ENCODE peak calls at places on chromosomes 6 and 20, in six cellular contexts. I is AG04450, R is endothelial cell of umbilical vein, Y is choroid plexus epithelial cell, B is gastrocnemius medialis, A is B cell. S is an unnamed sample.

GRCh38 chr6:56798163-56798562 is 155.5 kb upstream of the DST start:
- DNase-seq in I (no peak), B (no peak), R (no peak), Y (peak; percentile 75), A (no peak), S (no peak)

GRCh38 chr20:32333988-32334885 is 23.9 kb upstream of the ASXL1 start:
- DNase-seq in R (peak; percentile 91), B (peak; percentile 15), I (no peak), A (peak; percentile 56), Y (peak; percentile 13), S (no peak)

GRCh38 chr6:3085074-3085473 is 16.8 kb downstream of the RIPK1 start:
- DNase-seq in Y (no peak), B (no peak), I (no peak), A (no peak), R (no peak), S (no peak)

GRCh38 chr6:107652526-107653182 is 162.7 kb downstream of the SOBP start:
- DNase-seq in B (peak; percentile 68), Y (no peak), R (no peak), A (no peak), I (no peak), S (no peak)

GRCh38 chr6:145735356-145736165 is at the start of gene EPM2A:
- DNase-seq in Y (peak; percentile 82), I (no peak), B (peak; percentile 92), R (peak; percentile 72), A (peak; percentile 79), S (peak; percentile 94)

GRCh38 chr20:25399038-25399430 is 8.4 kb upstream of the ABHD12 start:
- DNase-seq in R (peak; percentile 79), I (peak; percentile 59), B (peak; percentile 26), A (no peak), Y (peak; percentile 91), S (no peak)

GRCh38 chr20:58634818-58635665 is 16.0 kb upstream of the STX16 start:
- DNase-seq in B (no peak), I (no peak), Y (no peak), R (no peak), A (no peak), S (no peak)

GRCh38 chr20:52590100-52590499 is 382.1 kb upstream of the TSHZ2 start:
- DNase-seq in B (no peak), R (no peak), Y (no peak), A (no peak), I (no peak), S (no peak)

GRCh38 chr6:152635949-152636674 is 1.1 kb downstream of the SYNE1 start:
- DNase-seq in Y (peak; percentile 46), R (peak; percentile 10), B (no peak), I (no peak), A (no peak), S (no peak)

GRCh38 chr20:44800398-44801046 is 9.8 kb downstream of the RIMS4 start:
- DNase-seq in R (no peak), A (no peak), B (no peak), Y (no peak), I (no peak), S (no peak)

GRCh38 chr20:1299522-1299921 is 29.4 kb downstream of the SDCBP2 start:
- DNase-seq in B (no peak), R (no peak), A (no peak), I (no peak), Y (no peak), S (no peak)

GRCh38 chr20:63100401-63100925 is 93.7 kb upstream of the BHLHE23 start:
- DNase-seq in B (no peak), R (no peak), I (no peak), Y (no peak), A (no peak), S (peak; percentile 73)

GRCh38 chr6:135217663-135218062 is 36.6 kb downstream of the MYB start:
- DNase-seq in R (no peak), A (no peak), B (no peak), I (no peak), Y (no peak), S (no peak)

GRCh38 chr6:30687659-30688431 is 1.4 kb upstream of the PPP1R18 start:
- DNase-seq in Y (peak; percentile 48), A (no peak), B (peak; percentile 34), I (no peak), R (no peak), S (no peak)

GRCh38 chr6:22236626-22237414 is 60.0 kb downstream of the PRL start:
- DNase-seq in R (no peak), I (peak; percentile 76), B (no peak), A (no peak), Y (peak; percentile 92), S (no peak)

GRCh38 chr6:138499303-138499991 is at the start of gene NHSL1:
- DNase-seq in B (no peak), R (no peak), Y (no peak), I (no peak), A (peak; percentile 45), S (no peak)
- TF ChIP-seq CTCF in B (no peak), R (no peak), Y (no peak), I (no peak), A (no peak), S (no peak)

GRCh38 chr20:4524792-4525191 is 196.9 kb upstream of the PRND start:
- DNase-seq in I (no peak), R (no peak), Y (no peak), B (no peak), A (no peak), S (no peak)

GRCh38 chr20:4522310-4522709 is 199.4 kb upstream of the PRND start:
- DNase-seq in I (no peak), R (no peak), B (no peak), Y (no peak), A (no peak), S (no peak)

GRCh38 chr20:4519530-4519929 is 202.2 kb upstream of the PRND start:
- DNase-seq in Y (peak; percentile 31), R (peak; percentile 24), I (no peak), A (no peak), B (no peak), S (no peak)

GRCh38 chr20:4521170-4521968 is 200.3 kb upstream of the PRND start:
- DNase-seq in A (no peak), Y (no peak), R (no peak), B (no peak), I (no peak), S (no peak)

GRCh38 chr20:4524307-4524706 is 197.4 kb upstream of the PRND start:
- DNase-seq in I (no peak), A (no peak), Y (no peak), B (no peak), R (no peak), S (no peak)
- TF ChIP-seq CTCF in I (peak; percentile 6), A (no peak), Y (no peak), B (no peak), R (no peak), S (no peak)

GRCh38 chr6:39189915-39190544 is 39.2 kb downstream of the KCNK5 start:
- DNase-seq in I (no peak), B (peak; percentile 15), R (no peak), Y (peak; percentile 31), A (no peak), S (no peak)
- TF ChIP-seq CTCF in I (peak; percentile 38), B (no peak), R (peak; percentile 17), Y (peak; percentile 47), A (peak; percentile 11), S (no peak)

DNA sequence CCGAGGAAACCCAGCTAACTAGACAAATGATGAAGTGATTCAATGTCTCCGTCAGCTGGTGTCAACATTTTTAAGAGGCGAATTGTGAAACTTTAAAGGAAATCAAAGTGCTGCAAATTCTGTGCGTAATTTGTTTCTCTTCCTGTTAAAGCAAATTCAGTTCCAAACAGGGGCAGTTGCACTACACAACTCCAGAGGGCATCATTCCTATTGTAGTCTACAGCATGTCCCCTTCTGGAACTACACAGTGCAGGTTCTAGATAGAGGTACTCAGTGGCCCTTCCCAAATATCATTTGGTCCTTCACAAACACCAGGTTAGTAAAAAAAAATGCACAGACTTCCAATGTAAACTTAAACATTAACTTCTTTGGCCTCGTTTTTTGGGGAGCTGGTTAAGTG is 38.3 kb upstream of the SMLR1 start:
- DNase-seq in B (no peak), A (no peak), Y (no peak), I (no peak), R (no peak), S (no peak)
- TF ChIP-seq CTCF in B (no peak), A (no peak), Y (no peak), I (no peak), R (no peak), S (no peak)

DNA sequence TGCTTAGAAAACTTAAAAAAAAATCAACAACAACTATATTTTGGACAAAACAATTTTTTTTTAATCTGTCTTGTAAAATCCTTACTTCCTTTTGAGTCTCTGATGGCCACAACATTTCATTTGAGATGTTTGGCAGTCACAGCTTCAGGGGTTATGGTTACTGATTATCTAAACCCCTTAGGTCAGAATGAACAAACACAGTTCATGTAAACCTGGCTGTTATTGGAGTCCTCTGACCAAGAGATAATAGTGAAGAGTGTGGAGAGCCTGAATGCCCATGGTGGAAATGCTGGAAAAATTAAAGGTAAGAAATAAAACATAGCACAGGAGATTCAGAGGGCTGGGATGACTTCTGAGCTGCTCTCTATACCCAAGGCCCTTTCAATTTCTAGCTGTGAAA is 38.2 kb downstream of the TMX4 start:
- DNase-seq in Y (no peak), A (no peak), B (no peak), R (no peak), I (no peak), S (no peak)
- TF ChIP-seq CTCF in Y (no peak), A (no peak), B (no peak), R (no peak), I (no peak), S (no peak)

DNA sequence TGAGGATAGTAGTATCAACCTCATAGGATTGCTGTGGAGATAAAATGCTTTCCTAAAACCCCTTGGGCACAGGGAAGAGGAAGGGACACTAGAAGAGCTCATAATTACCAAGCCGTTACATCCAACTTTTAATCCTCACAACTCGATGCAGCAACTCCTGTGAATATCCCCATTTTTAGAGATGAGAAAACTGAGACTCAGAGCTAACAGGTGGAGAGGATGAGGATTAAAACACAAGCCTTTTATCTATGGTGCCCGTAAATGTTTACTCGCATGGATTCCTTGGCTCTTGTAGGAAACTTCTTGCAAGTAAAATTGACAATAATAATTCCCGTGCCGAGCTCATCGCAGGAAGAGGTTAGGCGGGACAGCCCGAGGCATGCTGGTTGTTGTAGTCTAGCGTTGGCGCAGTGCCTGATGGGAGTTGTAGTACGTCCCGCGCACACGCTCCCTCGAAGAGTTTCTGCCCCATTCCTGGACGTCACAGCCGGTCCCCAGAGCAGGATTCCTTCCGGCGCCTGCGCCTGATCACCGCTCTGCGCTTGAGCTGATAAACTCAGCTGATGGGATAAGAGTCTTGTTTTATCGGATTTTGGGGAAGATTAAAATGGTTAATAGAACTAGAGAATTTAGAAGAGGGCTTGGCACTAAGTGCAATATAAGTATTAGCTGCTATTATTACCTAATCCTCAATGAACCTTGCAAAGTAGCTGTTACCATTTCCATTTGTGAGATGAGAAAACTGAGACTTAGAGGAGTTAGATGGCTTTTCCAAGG is 2.8 kb upstream of the UBE2V1 start:
- DNase-seq in A (peak; percentile 92), Y (peak; percentile 99), I (peak; percentile 92), R (peak; percentile 98), B (peak; percentile 97), S (peak; percentile 98)
- TF ChIP-seq CTCF in A (no peak), Y (no peak), I (no peak), R (no peak), B (no peak), S (no peak)

DNA sequence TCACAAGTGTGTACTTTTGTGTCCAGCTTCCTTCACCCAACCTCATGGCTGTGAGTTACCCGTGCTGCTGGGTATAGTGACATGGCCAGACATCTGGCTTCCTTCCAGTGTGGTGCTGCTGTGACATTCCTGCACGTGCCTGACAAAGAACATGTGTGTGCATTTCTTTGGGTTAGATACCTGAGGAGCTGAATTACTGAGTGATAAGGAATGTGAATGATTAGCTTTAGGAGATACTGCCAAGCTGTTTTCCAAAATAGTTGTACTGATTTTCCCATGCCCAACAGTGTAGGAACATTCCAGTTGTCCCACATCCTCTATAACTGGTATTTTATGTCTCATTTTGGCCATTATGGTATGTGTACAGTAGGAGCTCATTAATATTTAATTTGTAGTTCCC is 132.5 kb downstream of the PREX1 start:
- DNase-seq in I (no peak), R (no peak), A (no peak), B (no peak), Y (no peak), S (no peak)
- TF ChIP-seq CTCF in I (no peak), R (no peak), A (no peak), B (no peak), Y (no peak), S (no peak)